ENCODE peak calls at places on chromosome 7, in ten cellular contexts. One of them, this sample, is unnamed.

GRCh38 chr7:135253851-135254815 is 20.5 kb downstream of the STRA8 start:
- DNase-seq in AG10803: peak; percentile 72
- DNase-seq in CD8-positive, alpha-beta memory T cell: no peak
- DNase-seq in PC-3: peak; percentile 74
- DNase-seq in skeletal muscle cell: peak; percentile 42
- DNase-seq in lower leg skin: peak; percentile 79
- DNase-seq in A549: peak; percentile 54
- DNase-seq in astrocyte of the cerebellum: peak; percentile 24
- DNase-seq in retinal pigment epithelial cell: peak; percentile 9
- DNase-seq in CD8-positive, alpha-beta T cell: no peak
- DNase-seq in this sample: peak; percentile 65

GRCh38 chr7:48365010-48365409 is 193.8 kb downstream of the ABCA13 start:
- DNase-seq in AG10803: no peak
- DNase-seq in CD8-positive, alpha-beta memory T cell: no peak
- DNase-seq in PC-3: peak; percentile 82
- DNase-seq in skeletal muscle cell: no peak
- DNase-seq in lower leg skin: no peak
- DNase-seq in A549: no peak
- DNase-seq in astrocyte of the cerebellum: peak; percentile 50
- DNase-seq in retinal pigment epithelial cell: no peak
- DNase-seq in CD8-positive, alpha-beta T cell: no peak
- DNase-seq in this sample: no peak

GRCh38 chr7:156429514-156429913 is 211.1 kb upstream of the RNF32 start:
- DNase-seq in AG10803: no peak
- DNase-seq in CD8-positive, alpha-beta memory T cell: no peak
- DNase-seq in PC-3: no peak
- DNase-seq in skeletal muscle cell: no peak
- DNase-seq in lower leg skin: no peak
- DNase-seq in A549: no peak
- DNase-seq in astrocyte of the cerebellum: no peak
- DNase-seq in retinal pigment epithelial cell: no peak
- DNase-seq in CD8-positive, alpha-beta T cell: no peak
- DNase-seq in this sample: no peak

GRCh38 chr7:122364761-122365280 is 60.3 kb upstream of the FEZF1 start:
- DNase-seq in AG10803: no peak
- DNase-seq in CD8-positive, alpha-beta memory T cell: no peak
- DNase-seq in PC-3: no peak
- DNase-seq in skeletal muscle cell: no peak
- DNase-seq in lower leg skin: no peak
- DNase-seq in A549: no peak
- DNase-seq in astrocyte of the cerebellum: no peak
- DNase-seq in retinal pigment epithelial cell: no peak
- DNase-seq in CD8-positive, alpha-beta T cell: no peak
- DNase-seq in this sample: no peak

GRCh38 chr7:71404701-71405345 is 272.9 kb downstream of the GALNT17 start:
- DNase-seq in AG10803: no peak
- DNase-seq in CD8-positive, alpha-beta memory T cell: no peak
- DNase-seq in PC-3: no peak
- DNase-seq in skeletal muscle cell: no peak
- DNase-seq in lower leg skin: no peak
- DNase-seq in A549: no peak
- DNase-seq in astrocyte of the cerebellum: no peak
- DNase-seq in retinal pigment epithelial cell: no peak
- DNase-seq in CD8-positive, alpha-beta T cell: no peak
- DNase-seq in this sample: no peak

GRCh38 chr7:132575336-132575986 is 809 bp downstream of the PLXNA4 start:
- DNase-seq in AG10803: peak; percentile 73
- DNase-seq in CD8-positive, alpha-beta memory T cell: no peak
- DNase-seq in PC-3: peak; percentile 53
- DNase-seq in skeletal muscle cell: no peak
- DNase-seq in lower leg skin: no peak
- DNase-seq in A549: peak; percentile 36
- DNase-seq in astrocyte of the cerebellum: peak; percentile 50
- DNase-seq in retinal pigment epithelial cell: no peak
- DNase-seq in CD8-positive, alpha-beta T cell: no peak
- DNase-seq in this sample: no peak

GRCh38 chr7:5420841-5421625 is 2.6 kb downstream of the TNRC18 start:
- DNase-seq in AG10803: no peak
- DNase-seq in CD8-positive, alpha-beta memory T cell: no peak
- DNase-seq in PC-3: no peak
- DNase-seq in skeletal muscle cell: no peak
- DNase-seq in lower leg skin: no peak
- DNase-seq in A549: peak; percentile 35
- DNase-seq in astrocyte of the cerebellum: no peak
- DNase-seq in retinal pigment epithelial cell: no peak
- DNase-seq in CD8-positive, alpha-beta T cell: no peak
- DNase-seq in this sample: no peak

GRCh38 chr7:100247152-100247757 is 27.5 kb downstream of the PVRIG start:
- DNase-seq in AG10803: peak; percentile 15
- DNase-seq in CD8-positive, alpha-beta memory T cell: no peak
- DNase-seq in PC-3: peak; percentile 92
- DNase-seq in skeletal muscle cell: peak; percentile 65
- DNase-seq in lower leg skin: no peak
- DNase-seq in A549: peak; percentile 95
- DNase-seq in astrocyte of the cerebellum: peak; percentile 57
- DNase-seq in retinal pigment epithelial cell: peak; percentile 22
- DNase-seq in CD8-positive, alpha-beta T cell: no peak
- DNase-seq in this sample: no peak

GRCh38 chr7:150357277-150357676 is 11.3 kb upstream of the REPIN1 start:
- DNase-seq in AG10803: no peak
- DNase-seq in CD8-positive, alpha-beta memory T cell: peak; percentile 44
- DNase-seq in PC-3: no peak
- DNase-seq in skeletal muscle cell: no peak
- DNase-seq in lower leg skin: no peak
- DNase-seq in A549: no peak
- DNase-seq in astrocyte of the cerebellum: no peak
- DNase-seq in retinal pigment epithelial cell: no peak
- DNase-seq in CD8-positive, alpha-beta T cell: peak; percentile 81
- DNase-seq in this sample: peak; percentile 35

GRCh38 chr7:135943266-135943889 is 33.8 kb downstream of the MTPN start:
- DNase-seq in AG10803: no peak
- DNase-seq in CD8-positive, alpha-beta memory T cell: no peak
- DNase-seq in PC-3: no peak
- DNase-seq in skeletal muscle cell: no peak
- DNase-seq in lower leg skin: no peak
- DNase-seq in A549: no peak
- DNase-seq in astrocyte of the cerebellum: no peak
- DNase-seq in retinal pigment epithelial cell: no peak
- DNase-seq in CD8-positive, alpha-beta T cell: no peak
- DNase-seq in this sample: no peak

GRCh38 chr7:30352169-30352568 is 67.8 kb downstream of the ZNRF2 start:
- DNase-seq in AG10803: no peak
- DNase-seq in CD8-positive, alpha-beta memory T cell: no peak
- DNase-seq in PC-3: peak; percentile 53
- DNase-seq in skeletal muscle cell: no peak
- DNase-seq in lower leg skin: no peak
- DNase-seq in A549: no peak
- DNase-seq in astrocyte of the cerebellum: no peak
- DNase-seq in retinal pigment epithelial cell: no peak
- DNase-seq in CD8-positive, alpha-beta T cell: no peak
- DNase-seq in this sample: no peak

GRCh38 chr7:140683657-140684056 is 10.9 kb downstream of the ADCK2 start:
- DNase-seq in AG10803: no peak
- DNase-seq in CD8-positive, alpha-beta memory T cell: no peak
- DNase-seq in PC-3: no peak
- DNase-seq in skeletal muscle cell: peak; percentile 3
- DNase-seq in lower leg skin: no peak
- DNase-seq in A549: no peak
- DNase-seq in astrocyte of the cerebellum: no peak
- DNase-seq in retinal pigment epithelial cell: no peak
- DNase-seq in CD8-positive, alpha-beta T cell: peak; percentile 4
- DNase-seq in this sample: no peak

GRCh38 chr7:54960517-54960916 is 58.3 kb upstream of the EGFR start:
- DNase-seq in AG10803: peak; percentile 10
- DNase-seq in CD8-positive, alpha-beta memory T cell: no peak
- DNase-seq in PC-3: peak; percentile 70
- DNase-seq in skeletal muscle cell: peak; percentile 17
- DNase-seq in lower leg skin: no peak
- DNase-seq in A549: no peak
- DNase-seq in astrocyte of the cerebellum: no peak
- DNase-seq in retinal pigment epithelial cell: no peak
- DNase-seq in CD8-positive, alpha-beta T cell: no peak
- DNase-seq in this sample: no peak

GRCh38 chr7:68269410-68269809 is 1272.8 kb downstream of the TYW1 start:
- DNase-seq in AG10803: peak; percentile 85
- DNase-seq in CD8-positive, alpha-beta memory T cell: no peak
- DNase-seq in PC-3: no peak
- DNase-seq in skeletal muscle cell: no peak
- DNase-seq in lower leg skin: no peak
- DNase-seq in A549: peak; percentile 34
- DNase-seq in astrocyte of the cerebellum: peak; percentile 46
- DNase-seq in retinal pigment epithelial cell: peak; percentile 98
- DNase-seq in CD8-positive, alpha-beta T cell: no peak
- DNase-seq in this sample: no peak

GRCh38 chr7:45646207-45646821 is 72.1 kb downstream of the ADCY1 start:
- DNase-seq in AG10803: no peak
- DNase-seq in CD8-positive, alpha-beta memory T cell: no peak
- DNase-seq in PC-3: no peak
- DNase-seq in skeletal muscle cell: no peak
- DNase-seq in lower leg skin: peak; percentile 4
- DNase-seq in A549: no peak
- DNase-seq in astrocyte of the cerebellum: no peak
- DNase-seq in retinal pigment epithelial cell: no peak
- DNase-seq in CD8-positive, alpha-beta T cell: no peak
- DNase-seq in this sample: no peak

GRCh38 chr7:52741670-52742069 is 293.8 kb upstream of the POM121L12 start:
- DNase-seq in AG10803: no peak
- DNase-seq in CD8-positive, alpha-beta memory T cell: no peak
- DNase-seq in PC-3: no peak
- DNase-seq in skeletal muscle cell: no peak
- DNase-seq in lower leg skin: no peak
- DNase-seq in A549: no peak
- DNase-seq in astrocyte of the cerebellum: no peak
- DNase-seq in retinal pigment epithelial cell: no peak
- DNase-seq in CD8-positive, alpha-beta T cell: no peak
- DNase-seq in this sample: no peak
- H3K4me3 ChIP-seq in AG10803: no peak overlapping the region
- H3K4me3 ChIP-seq in CD8-positive, alpha-beta memory T cell: no peak overlapping the region
- H3K4me3 ChIP-seq in PC-3: no peak overlapping the region
- H3K4me3 ChIP-seq in skeletal muscle cell: no peak overlapping the region
- H3K4me3 ChIP-seq in lower leg skin: no peak overlapping the region
- H3K4me3 ChIP-seq in A549: no peak overlapping the region
- H3K4me3 ChIP-seq in astrocyte of the cerebellum: no peak overlapping the region
- H3K4me3 ChIP-seq in retinal pigment epithelial cell: no peak overlapping the region
- H3K4me3 ChIP-seq in CD8-positive, alpha-beta T cell: no peak overlapping the region
- H3K4me3 ChIP-seq in this sample: no peak overlapping the region

GRCh38 chr7:101871351-101871750 is 53.9 kb downstream of the CUX1 start:
- DNase-seq in AG10803: no peak
- DNase-seq in CD8-positive, alpha-beta memory T cell: no peak
- DNase-seq in PC-3: no peak
- DNase-seq in skeletal muscle cell: no peak
- DNase-seq in lower leg skin: no peak
- DNase-seq in A549: no peak
- DNase-seq in astrocyte of the cerebellum: no peak
- DNase-seq in retinal pigment epithelial cell: no peak
- DNase-seq in CD8-positive, alpha-beta T cell: no peak
- DNase-seq in this sample: no peak

GRCh38 chr7:101869901-101870290 is 52.5 kb downstream of the CUX1 start:
- DNase-seq in AG10803: no peak
- DNase-seq in CD8-positive, alpha-beta memory T cell: no peak
- DNase-seq in PC-3: no peak
- DNase-seq in skeletal muscle cell: no peak
- DNase-seq in lower leg skin: no peak
- DNase-seq in A549: no peak
- DNase-seq in astrocyte of the cerebellum: no peak
- DNase-seq in retinal pigment epithelial cell: no peak
- DNase-seq in CD8-positive, alpha-beta T cell: no peak
- DNase-seq in this sample: no peak

GRCh38 chr7:101868191-101868950 is 50.9 kb downstream of the CUX1 start:
- DNase-seq in AG10803: no peak
- DNase-seq in CD8-positive, alpha-beta memory T cell: no peak
- DNase-seq in PC-3: no peak
- DNase-seq in skeletal muscle cell: no peak
- DNase-seq in lower leg skin: no peak
- DNase-seq in A549: no peak
- DNase-seq in astrocyte of the cerebellum: no peak
- DNase-seq in retinal pigment epithelial cell: no peak
- DNase-seq in CD8-positive, alpha-beta T cell: no peak
- DNase-seq in this sample: no peak

GRCh38 chr7:101869026-101869900 is 51.8 kb downstream of the CUX1 start:
- DNase-seq in AG10803: no peak
- DNase-seq in CD8-positive, alpha-beta memory T cell: no peak
- DNase-seq in PC-3: no peak
- DNase-seq in skeletal muscle cell: no peak
- DNase-seq in lower leg skin: no peak
- DNase-seq in A549: no peak
- DNase-seq in astrocyte of the cerebellum: no peak
- DNase-seq in retinal pigment epithelial cell: no peak
- DNase-seq in CD8-positive, alpha-beta T cell: no peak
- DNase-seq in this sample: no peak

GRCh38 chr7:101870361-101871062 is 53.1 kb downstream of the CUX1 start:
- DNase-seq in AG10803: no peak
- DNase-seq in CD8-positive, alpha-beta memory T cell: no peak
- DNase-seq in PC-3: peak; percentile 89
- DNase-seq in skeletal muscle cell: no peak
- DNase-seq in lower leg skin: no peak
- DNase-seq in A549: peak; percentile 32
- DNase-seq in astrocyte of the cerebellum: no peak
- DNase-seq in retinal pigment epithelial cell: no peak
- DNase-seq in CD8-positive, alpha-beta T cell: no peak
- DNase-seq in this sample: no peak
- H3K4me3 ChIP-seq in AG10803: no peak overlapping the region
- H3K4me3 ChIP-seq in CD8-positive, alpha-beta memory T cell: no peak overlapping the region
- H3K4me3 ChIP-seq in PC-3: peak overlapping the region; percentile 36
- H3K4me3 ChIP-seq in skeletal muscle cell: no peak overlapping the region
- H3K4me3 ChIP-seq in lower leg skin: no peak overlapping the region
- H3K4me3 ChIP-seq in A549: no peak overlapping the region
- H3K4me3 ChIP-seq in astrocyte of the cerebellum: no peak overlapping the region
- H3K4me3 ChIP-seq in retinal pigment epithelial cell: no peak overlapping the region
- H3K4me3 ChIP-seq in CD8-positive, alpha-beta T cell: no peak overlapping the region
- H3K4me3 ChIP-seq in this sample: no peak overlapping the region

DNA sequence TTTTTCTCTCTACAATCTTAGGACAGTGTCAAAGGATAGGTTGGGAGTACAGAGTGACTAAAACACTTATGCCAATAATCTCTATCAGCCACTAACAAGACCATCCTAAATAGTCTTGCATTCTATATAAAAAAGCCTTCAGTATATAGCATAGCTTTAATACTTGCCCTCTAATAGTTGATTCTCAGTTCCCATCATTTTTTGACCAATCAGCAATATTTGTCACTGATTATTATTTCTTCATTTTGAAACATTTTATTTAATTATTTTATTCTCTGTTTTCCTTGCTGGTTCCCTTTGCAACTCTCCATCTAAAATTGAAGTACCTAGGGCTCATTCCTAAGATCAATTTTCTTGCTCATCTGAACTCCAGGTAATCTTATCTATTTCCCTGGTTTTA is 470.0 kb downstream of the MAGI2 start:
- DNase-seq in AG10803: no peak
- DNase-seq in CD8-positive, alpha-beta memory T cell: no peak
- DNase-seq in PC-3: no peak
- DNase-seq in skeletal muscle cell: no peak
- DNase-seq in lower leg skin: no peak
- DNase-seq in A549: no peak
- DNase-seq in astrocyte of the cerebellum: no peak
- DNase-seq in retinal pigment epithelial cell: no peak
- DNase-seq in CD8-positive, alpha-beta T cell: no peak
- DNase-seq in this sample: no peak
- H3K4me3 ChIP-seq in AG10803: no peak overlapping the region
- H3K4me3 ChIP-seq in CD8-positive, alpha-beta memory T cell: no peak overlapping the region
- H3K4me3 ChIP-seq in PC-3: no peak overlapping the region
- H3K4me3 ChIP-seq in skeletal muscle cell: no peak overlapping the region
- H3K4me3 ChIP-seq in lower leg skin: no peak overlapping the region
- H3K4me3 ChIP-seq in A549: no peak overlapping the region
- H3K4me3 ChIP-seq in astrocyte of the cerebellum: no peak overlapping the region
- H3K4me3 ChIP-seq in retinal pigment epithelial cell: no peak overlapping the region
- H3K4me3 ChIP-seq in CD8-positive, alpha-beta T cell: no peak overlapping the region
- H3K4me3 ChIP-seq in this sample: no peak overlapping the region

GRCh38 chr7:73622527-73622908 is 1.8 kb downstream of the MLXIPL start:
- DNase-seq in AG10803: no peak
- DNase-seq in CD8-positive, alpha-beta memory T cell: no peak
- DNase-seq in PC-3: no peak
- DNase-seq in skeletal muscle cell: no peak
- DNase-seq in lower leg skin: no peak
- DNase-seq in A549: no peak
- DNase-seq in astrocyte of the cerebellum: no peak
- DNase-seq in retinal pigment epithelial cell: no peak
- DNase-seq in CD8-positive, alpha-beta T cell: no peak
- DNase-seq in this sample: no peak
- H3K4me3 ChIP-seq in AG10803: no peak overlapping the region
- H3K4me3 ChIP-seq in CD8-positive, alpha-beta memory T cell: no peak overlapping the region
- H3K4me3 ChIP-seq in PC-3: no peak overlapping the region
- H3K4me3 ChIP-seq in skeletal muscle cell: no peak overlapping the region
- H3K4me3 ChIP-seq in lower leg skin: no peak overlapping the region
- H3K4me3 ChIP-seq in A549: no peak overlapping the region
- H3K4me3 ChIP-seq in astrocyte of the cerebellum: no peak overlapping the region
- H3K4me3 ChIP-seq in retinal pigment epithelial cell: no peak overlapping the region
- H3K4me3 ChIP-seq in CD8-positive, alpha-beta T cell: no peak overlapping the region
- H3K4me3 ChIP-seq in this sample: no peak overlapping the region

This sample was measured in ascending aorta.